ENCODE peak calls at places on chromosomes 11 and 22, in seven cellular contexts. L is Peyer's patch, X is PC-9, M is colonic mucosa, I is pancreas, F is upper lobe of right lung, O is neural progenitor cell. U is an unnamed sample.

GRCh38 chr22:43867839-43868652 is 5.7 kb upstream of the SULT4A1 start:
- DNase-seq in L (peak; percentile 63), M (peak; percentile 34), I (peak; percentile 46), O (peak; percentile 94), F (peak; percentile 81), X (peak; percentile 56), U (peak; percentile 71)

GRCh38 chr11:133978816-133979215 is 22.0 kb upstream of the IGSF9B start:
- DNase-seq in O (no peak), L (no peak), I (no peak), F (no peak), M (no peak), X (no peak), U (no peak)

GRCh38 chr11:69836401-69836800 is 17.2 kb upstream of the FGF3 start:
- DNase-seq in X (no peak), M (no peak), F (peak; percentile 35), I (no peak), O (no peak), L (peak; percentile 17), U (no peak)

GRCh38 chr11:111941963-111942362 is 4.8 kb downstream of the DIXDC1 start:
- DNase-seq in M (no peak), O (no peak), I (no peak), F (no peak), L (no peak), X (no peak), U (peak; percentile 62)

GRCh38 chr22:22357024-22357868 is 112.7 kb downstream of the VPREB1 start:
- DNase-seq in X (peak; percentile 65), M (peak; percentile 86), O (peak; percentile 91), I (peak; percentile 89), F (peak; percentile 80), L (peak; percentile 94), U (peak; percentile 57)

GRCh38 chr11:119506436-119506835 is 83.5 kb upstream of the THY1 start:
- DNase-seq in M (no peak), I (no peak), F (no peak), L (no peak), X (no peak), O (no peak), U (no peak)

GRCh38 chr11:8694137-8694536 is 11.5 kb downstream of the RPL27A start:
- DNase-seq in L (no peak), X (no peak), F (no peak), O (no peak), M (no peak), I (no peak), U (no peak)

GRCh38 chr11:43953521-43953920 is 11.1 kb downstream of the C11orf96 start:
- DNase-seq in M (no peak), L (peak; percentile 5), O (no peak), X (no peak), F (no peak), I (no peak), U (no peak)

GRCh38 chr11:116502641-116503061 is 270.1 kb downstream of the BUD13 start:
- DNase-seq in M (no peak), L (no peak), I (no peak), O (no peak), X (no peak), F (no peak), U (peak; percentile 50)

DNA sequence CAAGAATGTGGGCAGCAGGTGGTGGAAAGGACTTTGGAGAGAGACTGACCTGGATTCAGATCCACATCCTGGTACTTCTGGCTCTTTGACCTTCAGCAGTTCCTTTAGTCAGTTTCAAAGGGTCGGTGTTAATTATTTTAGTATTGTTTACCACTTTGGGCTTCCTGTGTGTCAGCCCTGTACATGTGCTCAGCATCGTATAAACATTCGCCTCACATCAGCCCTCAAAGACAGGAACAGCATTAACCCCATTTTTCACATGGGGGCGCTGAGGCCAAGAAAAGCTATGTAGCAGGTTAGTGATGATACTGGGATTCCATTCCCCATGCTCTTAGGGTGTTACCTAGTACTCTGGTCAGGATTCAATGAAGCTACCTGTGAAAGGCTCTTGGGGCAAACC is 72.1 kb upstream of the YWHAH start:
- DNase-seq in I (no peak), F (no peak), L (no peak), X (no peak), O (peak; percentile 23), M (no peak), U (no peak)
- TF ChIP-seq CTCF in I (no peak), F (peak; percentile 11), L (no peak), X (peak; percentile 32), O (peak; percentile 48), M (no peak), U (peak; percentile 48)

GRCh38 chr11:76860539-76861475 is at the start of gene ACER3:
- DNase-seq in I (peak; percentile 92), L (peak; percentile 98), X (peak; percentile 96), F (peak; percentile 97), O (peak; percentile 98), M (peak; percentile 93), U (peak; percentile 95)
- H3K4me3 ChIP-seq in I (peak within 1 kb of the TSS; percentile 77), L (peak within 1 kb of the TSS; percentile 76), X (peak within 1 kb of the TSS; percentile 94), F (peak within 1 kb of the TSS; percentile 82), O (peak within 1 kb of the TSS; percentile 91), M (peak within 1 kb of the TSS; percentile 64), U (peak within 1 kb of the TSS; percentile 93)

DNA sequence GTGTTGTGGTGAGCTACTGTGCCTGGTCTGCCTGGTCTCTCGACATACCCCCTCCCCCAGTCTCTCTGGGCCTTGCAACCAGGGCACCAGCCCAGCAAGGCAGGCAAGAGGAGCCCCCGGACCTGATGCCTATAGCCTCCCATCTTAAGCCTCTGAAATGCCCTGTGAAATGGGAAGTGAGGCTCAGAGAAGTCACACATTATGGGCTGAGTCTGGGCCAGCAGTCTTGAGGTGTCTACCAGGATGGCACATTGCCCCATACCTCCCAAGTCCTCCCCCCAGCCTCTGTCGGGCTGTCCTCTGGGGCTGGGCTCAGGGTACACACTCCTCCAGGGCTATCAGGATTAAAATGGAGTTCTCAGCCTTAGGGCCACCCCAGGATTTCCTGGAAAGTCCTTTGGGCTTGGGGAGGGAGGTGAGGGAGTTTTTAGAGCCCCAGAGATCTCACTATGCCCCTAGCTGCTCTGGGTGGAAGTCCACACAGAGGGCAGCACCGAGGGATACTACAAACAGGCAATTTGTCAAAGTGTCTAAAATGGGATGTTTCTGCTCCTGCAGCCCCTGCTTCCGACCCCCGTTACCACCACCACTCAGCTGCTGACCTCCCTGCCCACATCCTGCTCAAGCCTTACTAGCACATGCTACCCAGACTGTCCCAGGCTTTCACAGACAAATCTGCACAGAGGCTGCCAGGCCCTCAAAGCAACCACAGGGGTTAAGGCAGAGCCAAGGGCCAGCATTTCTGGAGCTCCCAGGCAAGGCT is 3.1 kb upstream of the SH3BP1 start:
- DNase-seq in F (no peak), M (no peak), L (peak; percentile 82), I (no peak), X (no peak), O (no peak), U (no peak)
- H3K27ac ChIP-seq in F (peak overlapping the region; percentile 30), M (no peak overlapping the region), L (peak overlapping the region; percentile 98), I (no peak overlapping the region), X (no peak overlapping the region), O (no peak overlapping the region), U (no peak overlapping the region)

GRCh38 chr11:34566736-34567135 is 53.1 kb upstream of the ELF5 start:
- DNase-seq in X (no peak), I (no peak), L (no peak), M (no peak), F (no peak), O (no peak), U (no peak)
- TF ChIP-seq CTCF in X (no peak), I (no peak), L (no peak), M (no peak), F (no peak), O (no peak), U (no peak)